ENCODE peak calls at places on chromosomes 2 and 18, in seven cellular contexts. Y, B, V, N, Z, F and P are unnamed samples.

GRCh38 chr2:29614295-29614830 is 307.0 kb downstream of the ALK start:
- DNase-seq in Z (no peak), V (no peak), Y (no peak), N (no peak), F (no peak), B (no peak), P (no peak)

GRCh38 chr18:59196161-59196560 is 23.8 kb upstream of the GRP start:
- DNase-seq in Z (no peak), F (no peak), B (no peak), Y (no peak), V (no peak), N (no peak), P (no peak)

GRCh38 chr18:79300382-79300781 is 95.3 kb upstream of the NFATC1 start:
- DNase-seq in Z (no peak), B (no peak), F (peak; percentile 57), Y (no peak), N (no peak), V (no peak), P (no peak)

GRCh38 chr2:46707909-46708308 is 207.7 kb downstream of the MCFD2 start:
- DNase-seq in B (no peak), F (no peak), Y (no peak), Z (no peak), V (no peak), N (no peak), P (no peak)

GRCh38 chr2:105102963-105103421 is 65.1 kb downstream of the MRPS9 start:
- DNase-seq in V (no peak), F (no peak), Y (no peak), N (no peak), B (peak; percentile 77), Z (no peak), P (no peak)

GRCh38 chr2:229269986-229270385 is 1.1 kb downstream of the PID1 start:
- DNase-seq in F (no peak), V (no peak), Y (no peak), N (no peak), B (no peak), Z (no peak), P (no peak)

GRCh38 chr2:241066171-241066892 is 35.8 kb downstream of the MTERF4 start:
- DNase-seq in N (no peak), B (no peak), F (no peak), Y (no peak), Z (no peak), V (no peak), P (no peak)

GRCh38 chr2:76472946-76473345 is 762.2 kb upstream of the GCFC2 start:
- DNase-seq in V (no peak), Z (no peak), B (no peak), N (no peak), Y (no peak), F (no peak), P (no peak)

GRCh38 chr2:65366595-65367125 is 65.7 kb downstream of the SPRED2 start:
- DNase-seq in Z (no peak), Y (peak; percentile 53), N (peak; percentile 39), F (no peak), V (peak; percentile 26), B (peak; percentile 98), P (peak; percentile 67)

GRCh38 chr2:96584017-96584416 is 47.5 kb downstream of the ARID5A start:
- DNase-seq in Y (no peak), B (peak; percentile 67), N (no peak), Z (no peak), F (no peak), V (no peak), P (no peak)

GRCh38 chr2:212990697-212991096 is 160.7 kb downstream of the IKZF2 start:
- DNase-seq in V (no peak), Y (no peak), F (no peak), B (no peak), Z (no peak), N (no peak), P (no peak)

GRCh38 chr2:128422571-128422970 is 103.9 kb upstream of the HS6ST1 start:
- DNase-seq in B (peak; percentile 86), V (no peak), F (peak; percentile 3), Y (peak; percentile 7), Z (no peak), N (no peak), P (no peak)

GRCh38 chr2:206642075-206643025 is at the start of gene FAM237A:
- DNase-seq in B (peak; percentile 77), N (no peak), Z (no peak), Y (peak; percentile 23), F (peak; percentile 18), V (peak; percentile 2), P (peak; percentile 45)

GRCh38 chr18:32889620-32890593 is 117.1 kb upstream of the KLHL14 start:
- DNase-seq in Y (no peak), Z (no peak), B (no peak), F (no peak), V (no peak), N (no peak), P (no peak)

GRCh38 chr18:24459772-24460171 is 665 bp upstream of the HRH4 start:
- DNase-seq in F (no peak), Z (no peak), N (no peak), V (no peak), B (no peak), Y (no peak), P (no peak)

GRCh38 chr2:99451686-99452085 is 38.1 kb downstream of the REV1 start:
- DNase-seq in Z (no peak), N (no peak), Y (no peak), V (no peak), B (no peak), F (no peak), P (no peak)

GRCh38 chr2:109058215-109058614 is 69.2 kb upstream of the EDAR start:
- DNase-seq in F (no peak), N (no peak), B (no peak), V (no peak), Z (no peak), Y (no peak), P (no peak)

GRCh38 chr2:68994864-68995263 is 18.1 kb upstream of the ANTXR1 start:
- DNase-seq in N (no peak), F (no peak), B (no peak), Y (no peak), V (no peak), Z (no peak), P (no peak)

GRCh38 chr18:57839942-57840381 is 36.8 kb upstream of the ATP8B1 start:
- DNase-seq in V (no peak), F (no peak), N (no peak), B (peak; percentile 85), Y (no peak), Z (no peak), P (no peak)

GRCh38 chr2:85062565-85062964 is 70.6 kb upstream of the TCF7L1 start:
- DNase-seq in Y (no peak), Z (no peak), N (no peak), F (no peak), V (no peak), B (no peak), P (no peak)

GRCh38 chr2:241219030-241219382 is 30.5 kb downstream of the ANO7 start:
- DNase-seq in V (no peak), N (no peak), F (no peak), Z (no peak), Y (no peak), B (no peak), P (no peak)

GRCh38 chr2:112150447-112150846 is 12.3 kb downstream of the FBLN7 start:
- DNase-seq in V (no peak), B (peak; percentile 95), Y (no peak), F (no peak), Z (no peak), N (no peak), P (no peak)

GRCh38 chr18:74115046-74115445 is 32.6 kb downstream of the FBXO15 start:
- DNase-seq in B (peak; percentile 19), Y (no peak), V (no peak), F (no peak), Z (no peak), N (no peak), P (no peak)

GRCh38 chr2:9641641-9642040 is 10.8 kb upstream of the YWHAQ start:
- DNase-seq in N (no peak), B (no peak), F (no peak), Y (no peak), Z (no peak), V (no peak), P (no peak)

GRCh38 chr18:702957-703659 is 9.3 kb downstream of the ENOSF1 start:
- DNase-seq in N (no peak), B (peak; percentile 95), Z (no peak), V (no peak), Y (no peak), F (no peak), P (no peak)

GRCh38 chr2:234913208-234913626 is 38.6 kb upstream of the SH3BP4 start:
- DNase-seq in Z (no peak), Y (no peak), B (no peak), F (no peak), V (no peak), N (no peak), P (no peak)

GRCh38 chr2:41400057-41400665 is 647.7 kb upstream of the PKDCC start:
- DNase-seq in Y (no peak), N (peak; percentile 6), Z (no peak), V (no peak), F (peak; percentile 19), B (no peak), P (peak; percentile 41)

GRCh38 chr2:222977121-222977520 is 74.9 kb upstream of the KCNE4 start:
- DNase-seq in N (no peak), Y (no peak), B (no peak), F (no peak), Z (no peak), V (no peak), P (peak; percentile 33)

GRCh38 chr2:38499921-38500634 is 102.7 kb downstream of the HNRNPLL start:
- DNase-seq in Z (no peak), N (no peak), Y (no peak), B (no peak), V (no peak), F (peak; percentile 88), P (no peak)

GRCh38 chr18:657311-657997 is at the start of gene TYMS:
- DNase-seq in F (peak; percentile 38), Y (peak; percentile 47), N (peak; percentile 81), V (peak; percentile 50), B (peak; percentile 75), Z (peak; percentile 22), P (peak; percentile 81)

GRCh38 chr2:205047273-205047839 is 502.1 kb downstream of the PARD3B start:
- DNase-seq in Y (no peak), F (no peak), N (peak; percentile 75), B (no peak), V (no peak), Z (no peak), P (peak; percentile 16)

GRCh38 chr2:157833721-157834120 is 42.4 kb downstream of the ACVR1 start:
- DNase-seq in Y (no peak), N (no peak), Z (no peak), B (no peak), F (no peak), V (no peak), P (no peak)

GRCh38 chr18:75638597-75639467 is 211.3 kb upstream of the SMIM21 start:
- DNase-seq in V (no peak), F (peak; percentile 65), Y (no peak), N (peak; percentile 12), Z (no peak), B (no peak), P (no peak)

GRCh38 chr2:27752551-27753237 is 18.8 kb upstream of the MRPL33 start:
- DNase-seq in F (peak; percentile 64), N (peak; percentile 62), Z (no peak), V (no peak), Y (peak; percentile 81), B (peak; percentile 72), P (peak; percentile 78)

GRCh38 chr18:53148056-53148574 is 808.1 kb downstream of the DCC start:
- DNase-seq in Z (no peak), V (no peak), N (no peak), Y (no peak), F (no peak), B (no peak), P (no peak)

GRCh38 chr2:109435866-109436634 is 177.7 kb downstream of the SEPTIN10 start:
- DNase-seq in F (peak; percentile 47), Y (no peak), N (no peak), V (no peak), B (peak; percentile 10), Z (no peak), P (no peak)

GRCh38 chr2:188079176-188079575 is 212.5 kb upstream of the GULP1 start:
- DNase-seq in Y (no peak), Z (no peak), V (no peak), B (no peak), F (no peak), N (no peak), P (no peak)

GRCh38 chr2:170848587-170848986 is 31.9 kb downstream of the GAD1 start:
- DNase-seq in V (no peak), Z (no peak), Y (no peak), N (no peak), B (peak; percentile 24), F (no peak), P (no peak)